ENCODE peak calls at places on chromosomes 7 and 10, in six cellular contexts. P is activated naive CD4-positive, alpha-beta T cell treated with anti-CD3 and anti-CD28 coated beads, Interleukin-2, amount 50 U/mL, for 16 hours; W is astrocyte; F is progenitor cell of endocrine pancreas; K is H9; E is activated naive CD8-positive, alpha-beta T cell treated with anti-CD3 and anti-CD28 coated beads, Interleukin-2, amount 10 ng/mL, durations not matched to agents 7 days and 5 days. B is an unnamed sample.

GRCh38 chr7:17939670-17940301 is 508 bp downstream of the SNX13 start:
- DNase-seq in P (peak), E (peak), F (peak), W (no peak), K (peak), B (no peak)

GRCh38 chr10:49053998-49054692 is 61.2 kb downstream of the VSTM4 start:
- DNase-seq in K (no peak), F (no peak), P (no peak), E (no peak), W (no peak), B (no peak)

GRCh38 chr7:87152897-87153641 is 816 bp downstream of the DMTF1 start:
- DNase-seq in F (no peak), K (no peak), P (peak), E (peak), W (no peak), B (peak)

GRCh38 chr10:3931224-3931623 is 146.2 kb upstream of the KLF6 start:
- DNase-seq in E (no peak), W (no peak), F (no peak), K (no peak), P (no peak), B (no peak)

GRCh38 chr10:88281592-88282268 is 301.4 kb downstream of the RNLS start:
- DNase-seq in W (peak), P (no peak), F (no peak), K (no peak), E (no peak), B (no peak)

GRCh38 chr7:27082171-27082570 is 13.6 kb downstream of the HOXA1 start:
- DNase-seq in K (no peak), P (no peak), F (no peak), W (no peak), E (no peak), B (no peak)

GRCh38 chr10:124119216-124119615 is 25.8 kb upstream of the CHST15 start:
- DNase-seq in F (no peak), P (no peak), E (no peak), W (no peak), K (no peak), B (no peak)

GRCh38 chr7:141876371-141876770 is 35.1 kb upstream of the PRSS37 start:
- DNase-seq in W (no peak), E (no peak), P (no peak), K (no peak), F (no peak), B (no peak)

GRCh38 chr10:34835908-34836558 is 20.9 kb upstream of the PARD3 start:
- DNase-seq in E (no peak), F (no peak), W (no peak), K (no peak), P (no peak), B (no peak)

B was measured in endodermal cell.